ENCODE peak calls at places on chromosomes 4 and X, in seven cellular contexts. T is nephron progenitor cell, P is tibial nerve, N is kidney, L is RWPE1, H is SK-N-SH, Y is transverse colon. J is an unnamed sample.

GRCh38 chr4:134628074-134628473 is 426.5 kb upstream of the PABPC4L start:
- DNase-seq in T (no peak), P (no peak), N (no peak), L (no peak), H (no peak), Y (no peak), J (no peak)

GRCh38 chrX:152072236-152072635 is 66.1 kb downstream of the MAGEA10 start:
- DNase-seq in T (no peak), P (no peak), N (no peak), L (peak), H (no peak), Y (no peak), J (peak)

GRCh38 chrX:71542411-71542810 is 9.5 kb downstream of the OGT start:
- DNase-seq in T (no peak), P (no peak), N (no peak), L (no peak), H (no peak), Y (no peak), J (peak)

GRCh38 chr4:82786004-82786400 is 12.6 kb downstream of the SCD5 start:
- DNase-seq in T (no peak), P (no peak), N (no peak), L (no peak), H (no peak), Y (no peak), J (no peak)

GRCh38 chr4:172982151-172982590 is 186.4 kb upstream of the GALNT7 start:
- DNase-seq in T (no peak), P (peak), N (no peak), L (peak), H (no peak), Y (no peak), J (peak)

GRCh38 chr4:108543359-108543968 is 76.9 kb upstream of the RPL34 start:
- DNase-seq in T (no peak), P (no peak), N (no peak), L (no peak), H (no peak), Y (no peak), J (no peak)

GRCh38 chr4:168509786-168510185 is 12.9 kb downstream of the PALLD start:
- DNase-seq in T (no peak), P (no peak), N (no peak), L (no peak), H (no peak), Y (no peak), J (peak)

GRCh38 chrX:155718964-155719586 is 106.3 kb upstream of the TMLHE start:
- DNase-seq in T (no peak), P (no peak), N (no peak), L (no peak), H (no peak), Y (no peak), J (no peak)

GRCh38 chr4:26857278-26858034 is 3.2 kb upstream of the STIM2 start:
- DNase-seq in T (peak), P (peak), N (peak), L (peak), H (peak), Y (peak), J (peak)

GRCh38 chr4:145945431-145946155 is 7.0 kb upstream of the ZNF827 start:
- DNase-seq in T (no peak), P (no peak), N (no peak), L (peak), H (no peak), Y (no peak), J (no peak)

GRCh38 chr4:3387943-3388348 is 53.8 kb upstream of the HGFAC start:
- DNase-seq in T (no peak), P (peak), N (peak), L (peak), H (peak), Y (peak), J (peak)

GRCh38 chrX:97334850-97335249 is 451.1 kb downstream of the RPA4 start:
- DNase-seq in T (no peak), P (no peak), N (no peak), L (no peak), H (no peak), Y (no peak), J (no peak)

GRCh38 chr4:107153228-107153627 is 117.1 kb upstream of the DKK2 start:
- DNase-seq in T (peak), P (no peak), N (no peak), L (no peak), H (no peak), Y (peak), J (peak)

DNA sequence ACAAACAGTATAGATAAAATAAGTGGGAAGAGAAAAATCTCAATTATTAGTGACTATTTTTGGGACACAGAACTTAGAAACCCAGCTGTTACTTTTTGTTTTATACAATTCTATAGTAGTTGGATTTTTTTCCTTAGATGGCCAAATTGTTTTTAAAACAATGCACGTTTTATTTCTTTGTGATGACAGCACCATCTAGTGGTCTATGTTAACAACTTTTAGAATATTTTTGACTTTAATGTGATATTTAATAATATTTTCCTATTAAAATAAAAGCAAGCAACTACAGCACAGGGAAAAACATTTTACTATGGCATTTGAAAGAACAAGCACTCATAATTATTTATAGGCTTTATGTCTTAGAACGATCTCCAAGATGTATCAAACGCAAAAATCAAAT is 5.6 kb upstream of the SMIM31 start:
- DNase-seq in T (no peak), P (no peak), N (no peak), L (peak), H (peak), Y (no peak), J (peak)
- TF ChIP-seq CTCF in T (peak), P (peak), N (peak), L (peak), H (peak), Y (peak), J (peak)

GRCh38 chr4:153239409-153239808 is 35.2 kb downstream of the TRIM2 start:
- DNase-seq in T (no peak), P (no peak), N (no peak), L (no peak), H (no peak), Y (no peak), J (no peak)
- TF ChIP-seq CTCF in T (no peak), P (no peak), N (no peak), L (no peak), H (no peak), Y (no peak), J (no peak)

GRCh38 chrX:101799387-101799786 is 132.4 kb downstream of the ZMAT1 start:
- DNase-seq in T (peak), P (peak), N (peak), L (peak), H (peak), Y (peak), J (peak)
- TF ChIP-seq CTCF in T (peak), P (peak), N (peak), L (peak), H (peak), Y (peak), J (peak)

DNA sequence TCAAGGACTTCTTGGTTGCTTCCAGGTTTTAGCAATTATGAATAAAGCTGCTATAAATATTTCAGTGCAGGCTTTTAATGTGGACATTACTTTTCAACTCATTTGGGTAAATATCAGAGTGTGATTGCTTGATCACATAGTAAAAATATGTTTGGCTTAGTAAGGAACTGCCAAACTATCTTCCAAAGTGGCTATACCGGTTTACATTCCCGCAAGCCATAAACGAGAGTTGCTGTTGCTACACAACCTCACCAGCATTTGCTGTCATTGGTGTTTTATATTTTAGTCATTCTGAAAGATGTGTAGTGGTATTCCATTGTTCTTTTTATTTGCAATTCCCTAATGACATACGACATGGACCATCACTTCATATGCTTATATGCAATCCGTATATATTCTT is 30.9 kb upstream of the SPOCK3 start:
- DNase-seq in T (no peak), P (no peak), N (no peak), L (no peak), H (no peak), Y (no peak), J (no peak)
- TF ChIP-seq CTCF in T (no peak), P (no peak), N (no peak), L (no peak), H (no peak), Y (no peak), J (no peak)

DNA sequence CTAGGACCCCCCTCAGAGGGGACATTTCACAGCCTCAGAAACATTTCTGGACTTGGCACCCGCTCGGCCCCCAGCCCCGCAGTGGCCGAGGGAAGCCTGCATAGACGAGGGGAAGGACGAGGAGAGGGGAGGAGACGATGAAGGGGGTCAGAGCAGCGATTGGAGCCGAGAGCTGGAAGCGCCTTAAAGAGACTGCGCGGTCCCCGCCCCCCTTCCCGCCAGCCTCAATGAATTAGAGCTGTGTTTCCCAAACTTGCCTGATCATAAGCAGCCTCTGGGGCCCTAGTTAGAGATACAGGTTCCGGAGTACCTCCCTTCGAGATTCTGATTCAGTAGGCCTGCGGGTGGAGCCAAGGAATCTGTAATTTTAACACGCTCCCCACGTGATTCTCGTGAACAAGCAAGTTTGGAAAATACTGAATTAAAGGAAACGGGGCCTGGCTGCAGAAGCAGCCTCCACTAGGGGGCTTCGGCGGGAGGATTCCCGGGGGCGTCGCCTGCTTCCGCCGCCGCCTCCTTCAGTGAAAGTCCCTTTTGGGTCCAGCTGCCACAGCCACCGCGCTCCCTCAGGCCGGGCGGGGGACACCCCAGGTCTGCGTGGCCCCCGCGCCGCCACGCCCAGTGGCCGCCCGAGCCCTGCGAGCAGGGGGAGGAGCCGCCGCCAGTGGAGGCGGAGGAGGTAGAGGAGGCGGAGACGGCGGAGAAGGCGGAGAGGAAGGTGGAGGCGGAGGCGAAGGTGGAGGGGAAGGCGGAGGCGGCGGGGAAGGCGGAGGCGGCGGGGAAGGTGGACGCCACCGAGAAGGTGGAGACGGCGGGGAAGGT is at the start of gene USP27X:
- DNase-seq in T (peak), P (peak), N (peak), L (peak), H (peak), Y (peak), J (peak)
- TF ChIP-seq CTCF in T (peak), P (peak), N (peak), L (peak), H (peak), Y (peak), J (peak)

GRCh38 chr4:13484045-13484748 is at the start of gene RAB28:
- DNase-seq in T (peak), P (peak), N (peak), L (peak), H (peak), Y (peak), J (peak)
- TF ChIP-seq CTCF in T (no peak), P (no peak), N (no peak), L (no peak), H (no peak), Y (no peak), J (no peak)

DNA sequence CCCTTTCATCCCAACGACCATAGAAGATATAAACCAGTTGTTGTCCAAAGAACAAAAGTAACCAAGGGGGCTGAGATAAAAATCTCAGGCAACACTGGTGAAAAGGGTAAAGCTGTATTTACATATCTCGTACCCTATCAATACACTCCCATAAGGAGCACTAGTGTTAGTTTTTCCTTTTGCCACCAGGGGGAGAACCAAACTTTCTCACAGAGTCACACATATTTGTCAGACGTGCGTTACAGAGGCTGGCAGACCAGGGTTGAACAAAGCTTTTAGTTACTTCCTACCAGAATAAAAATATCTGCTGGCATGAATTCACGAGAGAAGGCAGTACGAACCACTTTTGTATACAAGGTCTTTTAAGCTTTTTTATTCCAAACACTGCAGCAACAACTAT is 88.3 kb downstream of the AMELX start:
- DNase-seq in T (peak), P (peak), N (no peak), L (peak), H (peak), Y (peak), J (peak)
- TF ChIP-seq CTCF in T (peak), P (peak), N (peak), L (peak), H (peak), Y (peak), J (peak)